ENCODE peak calls at places on chromosomes 13 and 19, in four cellular contexts. One of them, this sample, is unnamed.

GRCh38 chr19:4754248-4754647 is 30.6 kb upstream of the DPP9 start:
- DNase-seq in K562: no peak
- DNase-seq in GM12891: no peak
- DNase-seq in upper lobe of left lung: no peak
- DNase-seq in this sample: no peak

GRCh38 chr19:16326401-16327130 is 1.9 kb downstream of the KLF2 start:
- DNase-seq in K562: no peak
- DNase-seq in GM12891: no peak
- DNase-seq in upper lobe of left lung: peak; percentile 91
- DNase-seq in this sample: no peak

GRCh38 chr13:108776650-108777049 is 147.2 kb downstream of the MYO16 start:
- DNase-seq in K562: no peak
- DNase-seq in GM12891: no peak
- DNase-seq in upper lobe of left lung: no peak
- DNase-seq in this sample: no peak

GRCh38 chr13:70203661-70204229 is 95.5 kb upstream of the KLHL1 start:
- DNase-seq in K562: no peak
- DNase-seq in GM12891: no peak
- DNase-seq in upper lobe of left lung: no peak
- DNase-seq in this sample: no peak

GRCh38 chr13:110826101-110826500 is 88.8 kb downstream of the ANKRD10 start:
- DNase-seq in K562: no peak
- DNase-seq in GM12891: no peak
- DNase-seq in upper lobe of left lung: no peak
- DNase-seq in this sample: no peak

GRCh38 chr13:34469212-34469983 is 472.7 kb upstream of the NBEA start:
- DNase-seq in K562: no peak
- DNase-seq in GM12891: no peak
- DNase-seq in upper lobe of left lung: no peak
- DNase-seq in this sample: no peak

GRCh38 chr13:102812616-102813287 is 13.8 kb downstream of the BIVM start:
- DNase-seq in K562: no peak
- DNase-seq in GM12891: no peak
- DNase-seq in upper lobe of left lung: no peak
- DNase-seq in this sample: no peak

GRCh38 chr19:41915248-41916032 is 12.8 kb downstream of the ERFL start:
- DNase-seq in K562: no peak
- DNase-seq in GM12891: no peak
- DNase-seq in upper lobe of left lung: peak; percentile 82
- DNase-seq in this sample: no peak

GRCh38 chr13:108185218-108185617 is 30.1 kb downstream of the LIG4 start:
- DNase-seq in K562: no peak
- DNase-seq in GM12891: no peak
- DNase-seq in upper lobe of left lung: no peak
- DNase-seq in this sample: no peak

GRCh38 chr13:93951153-93951552 is 528.3 kb downstream of the DCT start:
- DNase-seq in K562: no peak
- DNase-seq in GM12891: no peak
- DNase-seq in upper lobe of left lung: no peak
- DNase-seq in this sample: no peak

GRCh38 chr13:99124695-99125334 is 75.8 kb upstream of the UBAC2 start:
- DNase-seq in K562: no peak
- DNase-seq in GM12891: peak; percentile 24
- DNase-seq in upper lobe of left lung: no peak
- DNase-seq in this sample: no peak

GRCh38 chr19:42198676-42199439 is 18.6 kb downstream of the DEDD2 start:
- DNase-seq in K562: no peak
- DNase-seq in GM12891: peak; percentile 84
- DNase-seq in upper lobe of left lung: no peak
- DNase-seq in this sample: peak; percentile 86

GRCh38 chr13:64855506-64855905 is 2374.6 kb downstream of the PCDH9 start:
- DNase-seq in K562: no peak
- DNase-seq in GM12891: no peak
- DNase-seq in upper lobe of left lung: no peak
- DNase-seq in this sample: no peak

GRCh38 chr19:33434886-33435705 is 61.6 kb downstream of the CEBPG start:
- DNase-seq in K562: no peak
- DNase-seq in GM12891: no peak
- DNase-seq in upper lobe of left lung: no peak
- DNase-seq in this sample: no peak

GRCh38 chr19:36046443-36047050 is 7.5 kb downstream of the THAP8 start:
- DNase-seq in K562: no peak
- DNase-seq in GM12891: no peak
- DNase-seq in upper lobe of left lung: no peak
- DNase-seq in this sample: no peak

GRCh38 chr19:57708641-57709354 is at the start of gene ZNF154:
- DNase-seq in K562: no peak
- DNase-seq in GM12891: peak; percentile 56
- DNase-seq in upper lobe of left lung: peak; percentile 78
- DNase-seq in this sample: peak; percentile 36

GRCh38 chr13:112928958-112929777 is 39.8 kb upstream of the MCF2L start:
- DNase-seq in K562: no peak
- DNase-seq in GM12891: no peak
- DNase-seq in upper lobe of left lung: peak; percentile 44
- DNase-seq in this sample: no peak

GRCh38 chr13:52003551-52003950 is 7.7 kb downstream of the ATP7B start:
- DNase-seq in K562: no peak
- DNase-seq in GM12891: no peak
- DNase-seq in upper lobe of left lung: peak; percentile 19
- DNase-seq in this sample: no peak

GRCh38 chr13:20353973-20354372 is 121.9 kb upstream of the GJB6 start:
- DNase-seq in K562: no peak
- DNase-seq in GM12891: no peak
- DNase-seq in upper lobe of left lung: no peak
- DNase-seq in this sample: no peak

GRCh38 chr19:47729799-47730520 is 15.4 kb upstream of the NOP53 start:
- DNase-seq in K562: peak; percentile 97
- DNase-seq in GM12891: no peak
- DNase-seq in upper lobe of left lung: peak; percentile 95
- DNase-seq in this sample: no peak

GRCh38 chr13:111341886-111342285 is 21.4 kb downstream of the TEX29 start:
- DNase-seq in K562: no peak
- DNase-seq in GM12891: no peak
- DNase-seq in upper lobe of left lung: no peak
- DNase-seq in this sample: no peak

GRCh38 chr19:940591-941291 is 14.9 kb downstream of the ARID3A start:
- DNase-seq in K562: no peak
- DNase-seq in GM12891: no peak
- DNase-seq in upper lobe of left lung: peak; percentile 95
- DNase-seq in this sample: no peak

GRCh38 chr19:13275016-13275722 is 125.0 kb downstream of the IER2 start:
- DNase-seq in K562: no peak
- DNase-seq in GM12891: no peak
- DNase-seq in upper lobe of left lung: no peak
- DNase-seq in this sample: no peak

GRCh38 chr19:1122021-1122971 is 18.5 kb downstream of the GPX4 start:
- DNase-seq in K562: no peak
- DNase-seq in GM12891: no peak
- DNase-seq in upper lobe of left lung: peak; percentile 83
- DNase-seq in this sample: no peak

GRCh38 chr13:48636550-48636949 is 17.2 kb upstream of the CYSLTR2 start:
- DNase-seq in K562: no peak
- DNase-seq in GM12891: no peak
- DNase-seq in upper lobe of left lung: no peak
- DNase-seq in this sample: no peak

GRCh38 chr13:42574435-42575311 is 721 bp downstream of the TNFSF11 start:
- DNase-seq in K562: no peak
- DNase-seq in GM12891: peak; percentile 63
- DNase-seq in upper lobe of left lung: peak; percentile 81
- DNase-seq in this sample: peak; percentile 61

DNA sequence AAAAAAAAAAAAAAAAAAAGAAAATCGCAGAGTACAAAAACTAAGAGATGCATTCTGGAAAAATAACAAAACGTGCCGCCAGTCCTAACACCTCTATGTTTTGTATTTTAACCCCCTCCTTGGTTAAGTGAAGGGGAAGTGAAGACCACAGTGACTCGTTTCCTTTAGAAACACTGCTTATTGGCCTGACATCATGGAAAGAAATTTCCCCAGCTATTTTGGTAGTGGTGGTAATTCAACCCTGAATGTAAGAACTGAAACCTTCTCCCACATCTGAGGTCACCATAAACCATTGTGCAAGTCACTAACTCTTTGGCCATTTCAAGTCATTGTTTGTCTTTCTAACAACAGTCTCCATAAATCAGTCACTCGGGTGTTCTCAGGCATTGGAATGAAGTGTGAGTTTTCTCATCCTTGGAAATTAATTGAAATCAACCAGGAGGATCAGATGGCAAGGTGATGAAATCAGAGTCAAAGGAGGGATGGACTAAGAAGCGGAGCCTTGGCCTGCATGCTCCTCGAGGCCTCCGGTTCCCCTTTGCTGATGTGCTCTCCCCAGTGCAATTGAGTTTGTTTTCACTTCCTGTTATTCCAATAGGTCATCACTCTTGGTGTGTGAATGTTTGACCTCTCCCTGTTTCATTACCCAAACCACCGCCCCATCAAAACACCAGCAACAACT is 443.9 kb downstream of the FGF9 start:
- DNase-seq in K562: no peak
- DNase-seq in GM12891: peak; percentile 30
- DNase-seq in upper lobe of left lung: no peak
- DNase-seq in this sample: peak; percentile 44
- TF ChIP-seq POLR2AphosphoS5 in K562: no peak
- TF ChIP-seq POLR2AphosphoS5 in GM12891: peak; percentile 43
- TF ChIP-seq POLR2AphosphoS5 in upper lobe of left lung: no peak
- TF ChIP-seq POLR2AphosphoS5 in this sample: no peak

GRCh38 chr19:18152817-18153554 is at the start of gene PIK3R2:
- DNase-seq in K562: peak; percentile 94
- DNase-seq in GM12891: peak; percentile 98
- DNase-seq in upper lobe of left lung: peak; percentile 99
- DNase-seq in this sample: peak; percentile 98
- TF ChIP-seq POLR2A in K562: peak; percentile 76
- TF ChIP-seq POLR2A in GM12891: no peak
- TF ChIP-seq POLR2A in upper lobe of left lung: peak; percentile 36
- TF ChIP-seq POLR2A in this sample: no peak

GRCh38 chr19:45103200-45103624 is 10.2 kb downstream of the PPP1R37 start:
- DNase-seq in K562: no peak
- DNase-seq in GM12891: no peak
- DNase-seq in upper lobe of left lung: no peak
- DNase-seq in this sample: no peak
- TF ChIP-seq POLR2AphosphoS5 in K562: no peak
- TF ChIP-seq POLR2AphosphoS5 in GM12891: no peak
- TF ChIP-seq POLR2AphosphoS5 in upper lobe of left lung: no peak
- TF ChIP-seq POLR2AphosphoS5 in this sample: no peak

DNA sequence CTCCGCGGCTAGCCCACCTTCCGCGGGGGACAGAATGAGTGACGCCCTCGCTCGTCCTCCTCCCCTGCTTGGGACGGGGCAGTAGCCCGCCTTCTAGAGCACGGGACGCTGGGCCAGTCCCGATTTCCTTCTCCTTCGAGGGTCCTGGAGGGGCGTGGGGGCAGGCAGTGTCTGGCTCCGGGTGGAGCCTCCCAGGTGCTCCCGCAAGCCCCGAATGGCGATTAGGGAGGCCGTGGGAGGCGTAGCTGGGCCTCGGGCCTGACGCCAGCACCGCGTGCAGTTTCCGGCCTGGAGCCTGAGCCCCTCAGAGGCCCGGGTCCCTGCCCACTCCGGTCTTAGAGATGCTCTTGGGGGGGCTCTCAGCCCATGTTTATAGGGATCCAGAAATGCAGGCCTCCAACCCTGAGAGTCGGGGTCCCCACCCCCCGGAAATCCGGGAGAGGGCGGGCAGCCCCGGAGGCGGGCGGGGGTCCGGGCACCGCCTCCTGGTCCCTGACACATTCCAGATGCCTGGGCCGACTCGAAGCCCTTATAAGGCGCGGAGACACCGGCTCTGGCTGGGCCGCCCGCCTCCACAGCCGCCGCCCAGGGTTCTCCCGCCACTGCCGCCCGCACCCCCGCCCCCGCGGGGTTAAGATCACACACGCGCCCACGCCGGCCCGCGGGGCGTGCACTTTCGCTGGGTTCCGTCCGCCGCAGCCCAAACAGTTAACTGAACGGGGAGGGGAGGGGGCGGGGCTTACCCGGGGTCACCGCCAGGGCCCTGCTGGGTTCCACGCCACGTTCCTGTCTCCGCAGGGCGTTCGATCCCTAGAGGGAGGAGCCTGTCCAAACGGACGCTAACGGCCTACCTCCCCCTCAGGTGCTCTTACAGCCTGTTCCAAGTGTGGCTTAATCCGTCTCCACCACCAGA is 1.5 kb downstream of the MYADM start:
- DNase-seq in K562: peak; percentile 94
- DNase-seq in GM12891: peak; percentile 35
- DNase-seq in upper lobe of left lung: peak; percentile 98
- DNase-seq in this sample: peak; percentile 67
- TF ChIP-seq POLR2A in K562: peak; percentile 72
- TF ChIP-seq POLR2A in GM12891: no peak
- TF ChIP-seq POLR2A in upper lobe of left lung: peak; percentile 67
- TF ChIP-seq POLR2A in this sample: no peak

GRCh38 chr19:7926021-7926726 is at the start of gene CTXN1:
- DNase-seq in K562: peak; percentile 87
- DNase-seq in GM12891: peak; percentile 92
- DNase-seq in upper lobe of left lung: peak; percentile 97
- DNase-seq in this sample: peak; percentile 92

GRCh38 chr19:7926727-7927604 is 1.0 kb upstream of the CTXN1 start:
- DNase-seq in K562: no peak
- DNase-seq in GM12891: no peak
- DNase-seq in upper lobe of left lung: peak; percentile 84
- DNase-seq in this sample: no peak

GRCh38 chr19:7928741-7929701 is 3.1 kb upstream of the CTXN1 start:
- DNase-seq in K562: peak; percentile 66
- DNase-seq in GM12891: peak; percentile 78
- DNase-seq in upper lobe of left lung: peak; percentile 85
- DNase-seq in this sample: no peak

GRCh38 chr19:7927605-7928333 is 1.8 kb upstream of the CTXN1 start:
- DNase-seq in K562: no peak
- DNase-seq in GM12891: no peak
- DNase-seq in upper lobe of left lung: peak; percentile 81
- DNase-seq in this sample: no peak

DNA sequence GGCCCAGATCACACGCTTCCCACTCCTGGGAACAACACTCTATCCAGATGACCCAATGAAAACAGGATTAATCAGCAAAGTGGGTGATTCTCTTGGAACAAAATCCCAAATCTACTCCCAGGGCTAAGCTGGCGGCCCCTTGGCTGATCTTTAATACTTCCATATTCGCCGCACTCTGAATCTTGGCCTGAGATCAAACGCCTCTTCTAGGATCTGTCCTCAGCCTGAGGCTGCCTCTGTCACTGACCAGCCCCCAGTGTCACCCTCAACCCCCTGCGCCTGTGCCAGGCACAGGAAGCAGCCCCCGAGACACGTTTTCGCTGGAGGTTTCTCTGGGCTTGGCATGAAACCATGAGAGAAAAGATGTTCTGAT is 2.4 kb upstream of the CTXN1 start:
- DNase-seq in K562: no peak
- DNase-seq in GM12891: no peak
- DNase-seq in upper lobe of left lung: no peak
- DNase-seq in this sample: no peak
- TF ChIP-seq POLR2AphosphoS5 in K562: no peak
- TF ChIP-seq POLR2AphosphoS5 in GM12891: no peak
- TF ChIP-seq POLR2AphosphoS5 in upper lobe of left lung: no peak
- TF ChIP-seq POLR2AphosphoS5 in this sample: no peak

This sample was measured in GM12892.